ENCODE peak calls at places on chromosome 21, in four cellular contexts. F is PC-3, E is MM.1S, Y is hepatocyte. W is an unnamed sample.

GRCh38 chr21:44903054-44903685 is 17.5 kb downstream of the ITGB2 start:
- DNase-seq in F (no peak), E (no peak), Y (no peak), W (no peak)

GRCh38 chr21:45624356-45624854 is 19.1 kb upstream of the PCBP3 start:
- DNase-seq in F (no peak), E (no peak), Y (no peak), W (no peak)

GRCh38 chr21:16071082-16071481 is 341.3 kb downstream of the USP25 start:
- DNase-seq in F (no peak), E (no peak), Y (no peak), W (no peak)

GRCh38 chr21:27645285-27645684 is 678.4 kb upstream of the ADAMTS5 start:
- DNase-seq in F (peak), E (no peak), Y (no peak), W (no peak)

GRCh38 chr21:23887709-23888303 is 1719.5 kb downstream of the MRPL39 start:
- DNase-seq in F (no peak), E (peak), Y (no peak), W (no peak)

GRCh38 chr21:43934116-43934515 is 69.1 kb downstream of the AGPAT3 start:
- DNase-seq in F (no peak), E (no peak), Y (no peak), W (no peak)

GRCh38 chr21:29349702-29350101 is 51.0 kb downstream of the BACH1 start:
- DNase-seq in F (no peak), E (no peak), Y (peak), W (no peak)

GRCh38 chr21:41254090-41254700 is 62.4 kb upstream of the FAM3B start:
- DNase-seq in F (peak), E (no peak), Y (no peak), W (no peak)

GRCh38 chr21:14480601-14481000 is 65.5 kb downstream of the SAMSN1 start:
- DNase-seq in F (peak), E (no peak), Y (no peak), W (no peak)

GRCh38 chr21:39915881-39916280 is 48.6 kb downstream of the PCP4 start:
- DNase-seq in F (no peak), E (no peak), Y (no peak), W (no peak)

GRCh38 chr21:46024983-46025860 is 43.7 kb downstream of the COL6A1 start:
- DNase-seq in F (no peak), E (no peak), Y (peak), W (no peak)

GRCh38 chr21:42782723-42783247 is 96.6 kb downstream of the WDR4 start:
- DNase-seq in F (no peak), E (no peak), Y (no peak), W (no peak)

GRCh38 chr21:42779431-42779861 is 99.9 kb downstream of the WDR4 start:
- DNase-seq in F (no peak), E (no peak), Y (no peak), W (no peak)

GRCh38 chr21:42784276-42784675 is 95.1 kb downstream of the WDR4 start:
- DNase-seq in F (no peak), E (no peak), Y (no peak), W (no peak)

GRCh38 chr21:42781150-42781980 is 98.0 kb downstream of the WDR4 start:
- DNase-seq in F (peak), E (no peak), Y (peak), W (no peak)

GRCh38 chr21:42781981-42782722 is 97.2 kb downstream of the WDR4 start:
- DNase-seq in F (no peak), E (no peak), Y (no peak), W (no peak)
- H2AFZ ChIP-seq in F (no peak), E (no peak), Y (no peak), W (no peak)

DNA sequence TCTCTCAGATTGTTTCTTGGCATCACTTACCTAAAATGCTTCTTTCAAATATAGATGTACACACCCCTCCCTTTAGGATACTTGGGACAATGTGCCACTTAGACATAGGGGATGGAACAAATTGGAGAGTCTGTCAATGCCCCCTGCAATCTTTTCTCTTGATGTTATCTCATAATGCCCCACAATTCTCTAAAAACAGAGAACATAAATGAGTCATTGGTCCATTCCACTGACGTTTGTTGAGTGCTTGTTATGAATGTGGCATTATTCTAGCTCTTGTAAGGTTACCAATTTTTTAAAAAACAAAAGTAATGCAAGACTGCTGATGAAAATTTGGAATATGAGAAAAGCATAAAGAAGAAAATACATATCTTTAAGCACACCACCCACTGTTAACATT is 5.6 kb upstream of the SMIM11 start:
- DNase-seq in F (no peak), E (no peak), Y (no peak), W (no peak)
- TF ChIP-seq EZH2phosphoT487 in F (no peak), E (no peak), Y (no peak), W (no peak)

GRCh38 chr21:38761531-38761930 is 44.2 kb upstream of the ETS2 start:
- DNase-seq in F (no peak), E (no peak), Y (no peak), W (no peak)

GRCh38 chr21:38760762-38761155 is 45.0 kb upstream of the ETS2 start:
- DNase-seq in F (no peak), E (no peak), Y (no peak), W (no peak)

GRCh38 chr21:38760017-38760761 is 45.5 kb upstream of the ETS2 start:
- DNase-seq in F (no peak), E (no peak), Y (no peak), W (no peak)

GRCh38 chr21:38758815-38759214 is 46.9 kb upstream of the ETS2 start:
- DNase-seq in F (no peak), E (no peak), Y (peak), W (no peak)

GRCh38 chr21:38759286-38759872 is 46.4 kb upstream of the ETS2 start:
- DNase-seq in F (peak), E (no peak), Y (no peak), W (no peak)
- H2AFZ ChIP-seq in F (peak), E (no peak), Y (no peak), W (no peak)

DNA sequence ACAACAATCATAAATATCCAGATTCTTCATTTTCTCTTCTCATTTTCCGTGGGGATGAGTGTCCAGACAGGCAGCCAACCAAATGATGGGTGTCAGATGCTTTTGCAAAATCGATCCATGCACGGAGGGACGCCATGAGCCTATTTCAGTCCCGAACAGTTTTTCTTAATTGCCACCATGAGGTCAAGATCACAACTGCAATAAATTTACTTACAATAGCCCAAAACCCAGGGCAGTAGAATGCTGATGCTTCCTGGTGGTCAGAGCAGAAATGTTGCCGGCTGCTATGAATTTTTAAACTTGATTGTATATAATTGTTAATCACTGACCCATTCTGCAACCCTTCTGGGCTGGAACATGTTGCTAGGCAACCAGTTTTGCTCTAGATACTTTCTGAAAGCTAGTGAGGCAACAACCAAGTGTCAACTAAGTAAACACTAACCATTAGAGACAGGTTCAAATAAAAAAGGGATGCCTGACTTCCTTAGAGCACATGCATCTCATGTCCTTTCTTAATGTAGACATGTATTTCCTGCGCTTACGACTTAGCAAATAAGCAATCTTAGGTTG is 132.6 kb upstream of the TIAM1 start:
- DNase-seq in F (no peak), E (no peak), Y (no peak), W (no peak)
- TF ChIP-seq EZH2phosphoT487 in F (no peak), E (no peak), Y (no peak), W (no peak)

DNA sequence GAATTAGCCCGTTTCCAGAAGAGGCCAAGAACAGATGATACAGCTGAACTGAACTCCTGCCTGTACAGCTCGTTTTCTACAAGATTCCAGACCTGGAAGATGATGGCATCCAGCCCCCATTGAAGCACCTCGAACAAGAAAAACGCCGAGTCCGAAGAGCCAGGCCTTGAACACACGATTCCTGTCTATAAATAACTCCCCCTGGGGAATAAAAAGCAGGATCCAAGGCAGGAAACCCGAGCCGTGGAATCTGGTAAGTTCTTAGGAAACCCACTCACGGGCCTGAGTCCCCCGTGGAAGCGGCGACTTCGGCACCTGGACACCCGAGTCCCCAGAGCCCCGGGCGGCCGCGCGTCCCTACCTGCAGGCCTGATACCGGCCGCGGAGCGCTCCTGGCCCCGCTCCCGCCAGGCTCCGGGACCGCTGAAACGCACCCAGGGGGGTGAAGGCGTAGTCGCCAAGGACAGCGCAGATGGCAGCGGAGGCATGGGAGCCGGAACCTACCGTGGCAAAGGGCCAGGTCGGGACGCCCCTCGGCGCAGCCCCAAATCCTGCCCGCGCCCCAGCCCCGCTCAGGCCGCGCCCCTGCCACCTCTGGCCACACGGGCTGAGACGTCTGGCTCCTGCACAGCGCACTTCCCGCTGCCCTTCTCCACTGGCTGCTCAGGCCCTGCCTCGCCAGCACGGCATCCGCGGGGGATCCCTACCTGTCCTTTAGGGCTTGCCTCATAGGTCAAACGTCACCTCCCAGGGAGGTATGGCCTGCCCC is 14.0 kb upstream of the HLCS start:
- DNase-seq in F (peak), E (no peak), Y (peak), W (no peak)
- H2AFZ ChIP-seq in F (peak), E (peak), Y (peak), W (no peak)

GRCh38 chr21:34642211-34643075 is 26.4 kb upstream of the CLIC6 start:
- DNase-seq in F (peak), E (peak), Y (no peak), W (peak)
- TF ChIP-seq EZH2phosphoT487 in F (no peak), E (no peak), Y (no peak), W (no peak)

GRCh38 chr21:34073749-34074282 is 438 bp downstream of the MRPS6 start:
- DNase-seq in F (peak), E (peak), Y (peak), W (peak)

GRCh38 chr21:34071683-34072082 is 1.7 kb upstream of the MRPS6 start:
- DNase-seq in F (no peak), E (no peak), Y (no peak), W (no peak)

GRCh38 chr21:34072145-34073031 is 990 bp upstream of the MRPS6 start:
- DNase-seq in F (peak), E (no peak), Y (no peak), W (no peak)

GRCh38 chr21:34074283-34075098 is 1.1 kb downstream of the MRPS6 start:
- DNase-seq in F (peak), E (no peak), Y (peak), W (peak)

GRCh38 chr21:34073032-34073748 is at the start of the genes MRPS6 and SLC5A3:
- DNase-seq in F (peak), E (peak), Y (peak), W (peak)
- H2AFZ ChIP-seq in F (peak), E (peak), Y (peak), W (peak)

GRCh38 chr21:22827422-22827821 is 1829.2 kb downstream of the NCAM2 start:
- DNase-seq in F (no peak), E (no peak), Y (no peak), W (no peak)
- TF ChIP-seq EZH2phosphoT487 in F (no peak), E (no peak), Y (no peak), W (no peak)